ENCODE peak calls at places on chromosomes 11 and 22, in six cellular contexts. U is GM23248, Z is neural progenitor cell, O is hepatocyte, P is endothelial cell of umbilical vein, Y is PC-3. N is an unnamed sample.

GRCh38 chr11:121555172-121555571 is 102.4 kb upstream of the SORL1-AS1 start:
- DNase-seq in Y (no peak), P (no peak), U (no peak), Z (no peak), O (no peak), N (no peak)

GRCh38 chr11:126336646-126337045 is 18.8 kb upstream of the ST3GAL4 start:
- DNase-seq in U (no peak), O (no peak), Z (no peak), P (peak; percentile 63), Y (no peak), N (no peak)

GRCh38 chr11:126716456-126717083 is 284.0 kb downstream of the KIRREL3 start:
- DNase-seq in P (no peak), O (peak; percentile 66), U (peak; percentile 47), Y (peak; percentile 48), Z (peak; percentile 61), N (peak; percentile 64)

GRCh38 chr22:28958611-28959010 is 75.2 kb downstream of the ZNRF3 start:
- DNase-seq in Y (no peak), O (no peak), P (no peak), U (peak; percentile 56), Z (no peak), N (no peak)

GRCh38 chr11:123386746-123387510 is 43.1 kb upstream of the GRAMD1B start:
- DNase-seq in P (no peak), Z (no peak), Y (no peak), U (peak; percentile 96), O (no peak), N (no peak)

GRCh38 chr11:46127150-46127638 is 5.9 kb upstream of the PHF21A start:
- DNase-seq in Z (peak; percentile 23), U (peak; percentile 84), P (no peak), Y (peak; percentile 78), O (no peak), N (peak; percentile 92)

GRCh38 chr11:74689666-74690065 is 41.6 kb downstream of the CHRDL2 start:
- DNase-seq in O (no peak), Z (no peak), P (no peak), Y (peak; percentile 74), U (peak; percentile 81), N (no peak)

GRCh38 chr11:235998-236773 is at the start of gene SIRT3:
- DNase-seq in Y (peak; percentile 75), O (peak; percentile 94), Z (peak; percentile 93), U (peak; percentile 87), P (peak; percentile 72), N (peak; percentile 78)

GRCh38 chr11:76209956-76210885 is 3.9 kb upstream of the WNT11 start:
- DNase-seq in Y (peak; percentile 49), P (peak; percentile 70), O (peak; percentile 86), Z (peak; percentile 81), U (peak; percentile 87), N (peak; percentile 56)

GRCh38 chr11:62933775-62934495 is 12.8 kb upstream of the CHRM1 start:
- DNase-seq in O (no peak), U (no peak), Y (no peak), P (no peak), Z (no peak), N (no peak)

GRCh38 chr11:133834399-133835257 is 10.7 kb downstream of the SPATA19 start:
- DNase-seq in O (no peak), Y (no peak), Z (no peak), U (no peak), P (peak; percentile 2), N (no peak)

GRCh38 chr11:70645537-70645936 is 247.2 kb downstream of the CTTN start:
- DNase-seq in U (no peak), O (no peak), Y (no peak), Z (no peak), P (no peak), N (no peak)

GRCh38 chr11:125777309-125777708 is 1.3 kb downstream of the PATE2 start:
- DNase-seq in U (peak; percentile 68), Z (no peak), P (peak; percentile 67), O (no peak), Y (peak; percentile 11), N (peak; percentile 11)

GRCh38 chr11:7657306-7658025 is 15.8 kb downstream of the CYB5R2 start:
- DNase-seq in Z (peak; percentile 81), U (peak; percentile 92), O (peak; percentile 74), Y (peak; percentile 79), P (peak; percentile 75), N (peak; percentile 59)

GRCh38 chr11:28512143-28512756 is 404.1 kb downstream of the METTL15 start:
- DNase-seq in Y (no peak), Z (no peak), U (no peak), P (no peak), O (no peak), N (no peak)

GRCh38 chr22:25407859-25408229 is 156.6 kb upstream of the GRK3 start:
- DNase-seq in Z (no peak), U (no peak), P (no peak), Y (no peak), O (no peak), N (no peak)

GRCh38 chr22:17984114-17984513 is 40.2 kb downstream of the MICAL3 start:
- DNase-seq in U (peak; percentile 36), Y (peak; percentile 53), Z (no peak), O (no peak), P (peak; percentile 32), N (no peak)

GRCh38 chr11:128299132-128299726 is 288.1 kb downstream of the ETS1 start:
- DNase-seq in Z (no peak), P (no peak), O (peak; percentile 27), Y (no peak), U (peak; percentile 75), N (no peak)

GRCh38 chr11:1054143-1055108 is 17.9 kb upstream of the MUC6 start:
- DNase-seq in Y (peak; percentile 83), U (peak; percentile 69), P (peak; percentile 6), O (no peak), Z (no peak), N (no peak)

GRCh38 chr11:44305643-44306468 is 4.1 kb downstream of the ALX4 start:
- DNase-seq in U (no peak), P (peak; percentile 14), Y (no peak), Z (peak; percentile 72), O (peak; percentile 43), N (peak; percentile 71)

GRCh38 chr11:63840356-63841060 is 1.6 kb downstream of the MARK2 start:
- DNase-seq in P (peak; percentile 24), Z (no peak), Y (no peak), U (peak; percentile 44), O (no peak), N (no peak)

DNA sequence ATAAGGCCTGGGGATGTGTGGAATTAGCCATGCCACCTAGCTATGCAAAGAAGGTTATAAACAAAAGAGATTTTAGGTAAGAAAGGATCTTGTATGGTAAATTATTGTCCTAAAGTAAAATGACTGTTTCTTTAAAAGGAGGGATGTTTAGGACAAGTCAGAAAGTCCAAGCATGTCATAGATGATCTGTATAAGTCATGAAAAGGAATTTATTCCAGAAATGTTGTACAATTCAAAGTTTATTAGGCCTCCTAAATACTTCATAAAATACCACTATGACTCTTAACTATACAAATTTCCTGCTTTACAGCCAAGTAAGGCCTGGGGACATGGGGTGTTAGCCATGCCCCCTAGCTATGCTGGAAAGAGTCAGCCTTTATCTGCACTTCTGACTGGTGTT is 22.7 kb downstream of the OR5A2 start:
- DNase-seq in Y (no peak), U (no peak), O (no peak), Z (peak; percentile 12), P (no peak), N (no peak)
- TF ChIP-seq EZH2 in Y (no peak), U (no peak), O (no peak), Z (no peak), P (no peak), N (no peak)

GRCh38 chr11:10898003-10898762 is 40.3 kb upstream of the ZBED5 start:
- DNase-seq in P (no peak), O (no peak), Z (no peak), U (no peak), Y (no peak), N (no peak)

GRCh38 chr11:10897150-10897549 is 39.3 kb upstream of the ZBED5 start:
- DNase-seq in Y (no peak), P (no peak), U (no peak), O (no peak), Z (no peak), N (no peak)

GRCh38 chr11:10900686-10901415 is 43.0 kb upstream of the ZBED5 start:
- DNase-seq in Y (peak; percentile 64), P (no peak), Z (no peak), U (peak; percentile 54), O (no peak), N (no peak)

GRCh38 chr11:10899542-10899830 is 41.6 kb upstream of the ZBED5 start:
- DNase-seq in P (no peak), O (peak; percentile 62), Y (no peak), Z (no peak), U (no peak), N (no peak)

DNA sequence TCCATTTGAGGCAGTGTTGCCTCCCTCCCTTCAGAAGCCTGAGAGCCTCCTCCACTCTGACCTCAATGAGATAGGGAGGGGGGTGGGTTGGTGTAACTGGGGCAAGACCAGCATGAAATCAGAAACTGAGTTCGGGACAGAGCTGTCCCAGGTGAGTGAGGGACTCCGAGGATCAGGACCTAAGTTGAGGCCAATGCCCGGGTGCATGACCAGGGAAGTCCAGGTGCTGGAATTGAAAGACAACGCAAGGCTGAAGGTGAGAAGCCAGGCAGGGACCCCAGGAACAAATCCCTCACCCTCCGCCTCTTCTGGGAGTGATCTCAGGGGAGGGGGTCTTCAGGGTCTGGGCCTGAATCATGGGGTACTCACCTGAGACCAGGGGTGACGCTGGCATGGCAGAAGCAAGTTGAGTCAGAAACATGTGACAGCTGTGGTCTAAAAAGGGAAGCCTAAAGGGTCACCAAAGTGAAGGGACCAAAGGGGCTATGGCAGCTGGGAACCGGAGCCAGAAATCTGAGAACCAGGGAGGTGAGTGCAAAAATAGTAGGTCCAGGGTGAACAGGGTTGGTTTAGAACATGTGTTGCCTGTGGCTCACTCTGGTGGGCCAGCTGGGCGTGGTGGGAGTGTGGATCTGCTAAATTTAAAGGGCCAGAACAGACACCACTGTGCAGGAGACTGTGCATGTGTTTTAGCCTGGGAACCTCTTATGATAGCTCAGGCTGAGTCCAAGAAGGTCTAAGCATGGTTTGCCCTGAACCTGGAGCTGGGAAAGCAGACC is 41.1 kb upstream of the ZBED5 start:
- DNase-seq in O (no peak), U (no peak), P (no peak), Y (no peak), Z (no peak), N (no peak)
- H3K4me3 ChIP-seq in O (no peak overlapping the region), U (peak overlapping the region; percentile 13), P (no peak overlapping the region), Y (peak overlapping the region; percentile 18), Z (no peak overlapping the region), N (no peak overlapping the region)

GRCh38 chr11:117511483-117511934 is 183.9 kb downstream of the CEP164 start:
- DNase-seq in P (no peak), U (no peak), Y (no peak), O (no peak), Z (no peak), N (no peak)
- TF ChIP-seq EZH2 in P (no peak), U (no peak), Y (no peak), O (no peak), Z (no peak), N (no peak)

GRCh38 chr11:35166369-35167360 is 27.7 kb downstream of the CD44 start:
- DNase-seq in O (no peak), Y (peak; percentile 98), Z (no peak), P (peak; percentile 70), U (peak; percentile 98), N (no peak)
- H3K4me3 ChIP-seq in O (no peak overlapping the region), Y (peak overlapping the region; percentile 42), Z (no peak overlapping the region), P (no peak overlapping the region), U (peak overlapping the region; percentile 51), N (no peak overlapping the region)

N was measured in A673.